ENCODE peak calls at places on chromosomes 4 and X, in six cellular contexts. R, K, H, T, J and N are unnamed samples.

GRCh38 chrX:11970935-11971334 is 167.3 kb upstream of the FRMPD4 start:
- DNase-seq in J (no peak), R (no peak), K (no peak), H (no peak), T (no peak), N (no peak)

GRCh38 chr4:15013585-15013984 is 11.3 kb downstream of the CPEB2 start:
- DNase-seq in T (no peak), K (no peak), R (no peak), J (no peak), H (no peak), N (no peak)

GRCh38 chr4:7332216-7333023 is 102.3 kb downstream of the PSAPL1 start:
- DNase-seq in T (no peak), R (no peak), J (no peak), H (no peak), K (no peak), N (no peak)

GRCh38 chr4:138981930-138982390 is 33.6 kb upstream of the NOCT start:
- DNase-seq in K (peak; percentile 59), T (no peak), J (no peak), R (no peak), H (no peak), N (no peak)

GRCh38 chr4:140703463-140703862 is 52.7 kb downstream of the TBC1D9 start:
- DNase-seq in T (no peak), H (no peak), J (no peak), R (no peak), K (no peak), N (no peak)

GRCh38 chr4:8709729-8710360 is 117.3 kb downstream of the CPZ start:
- DNase-seq in H (no peak), J (no peak), T (no peak), R (peak; percentile 30), K (no peak), N (peak; percentile 14)

GRCh38 chr4:28444886-28445496 is 1584.3 kb downstream of the STIM2 start:
- DNase-seq in K (no peak), H (no peak), J (peak; percentile 16), T (no peak), R (no peak), N (no peak)

GRCh38 chr4:7995135-7995534 is 55.5 kb upstream of the AFAP1 start:
- DNase-seq in H (no peak), K (no peak), J (no peak), T (no peak), R (no peak), N (no peak)

GRCh38 chr4:183987529-183987946 is 82.4 kb downstream of the STOX2 start:
- DNase-seq in R (peak; percentile 64), J (peak; percentile 89), T (peak; percentile 26), K (peak; percentile 51), H (peak; percentile 63), N (no peak)

GRCh38 chr4:132071815-132072214 is 1077.3 kb upstream of the PCDH10 start:
- DNase-seq in R (no peak), T (no peak), H (no peak), K (no peak), J (no peak), N (no peak)

GRCh38 chr4:132076829-132077228 is 1072.3 kb upstream of the PCDH10 start:
- DNase-seq in T (no peak), H (no peak), R (no peak), K (no peak), J (no peak), N (no peak)
- TF ChIP-seq CTCF in T (no peak), H (no peak), R (no peak), K (no peak), J (peak; percentile 58), N (no peak)

GRCh38 chr4:68577590-68577989 is 1.5 kb upstream of the UGT2B17 start:
- DNase-seq in R (no peak), J (no peak), K (no peak), H (no peak), T (no peak), N (no peak)
- TF ChIP-seq CTCF in R (no peak), J (no peak), K (no peak), H (no peak), T (no peak), N (no peak)

GRCh38 chr4:82287720-82288119 is 86.1 kb downstream of the HNRNPD start:
- DNase-seq in T (no peak), J (no peak), K (no peak), H (no peak), R (no peak), N (no peak)

GRCh38 chr4:82282875-82283274 is 90.9 kb downstream of the HNRNPD start:
- DNase-seq in K (no peak), H (no peak), R (no peak), T (no peak), J (no peak), N (no peak)

GRCh38 chr4:82284475-82284857 is 89.3 kb downstream of the HNRNPD start:
- DNase-seq in J (no peak), R (no peak), T (no peak), K (no peak), H (peak; percentile 4), N (no peak)

DNA sequence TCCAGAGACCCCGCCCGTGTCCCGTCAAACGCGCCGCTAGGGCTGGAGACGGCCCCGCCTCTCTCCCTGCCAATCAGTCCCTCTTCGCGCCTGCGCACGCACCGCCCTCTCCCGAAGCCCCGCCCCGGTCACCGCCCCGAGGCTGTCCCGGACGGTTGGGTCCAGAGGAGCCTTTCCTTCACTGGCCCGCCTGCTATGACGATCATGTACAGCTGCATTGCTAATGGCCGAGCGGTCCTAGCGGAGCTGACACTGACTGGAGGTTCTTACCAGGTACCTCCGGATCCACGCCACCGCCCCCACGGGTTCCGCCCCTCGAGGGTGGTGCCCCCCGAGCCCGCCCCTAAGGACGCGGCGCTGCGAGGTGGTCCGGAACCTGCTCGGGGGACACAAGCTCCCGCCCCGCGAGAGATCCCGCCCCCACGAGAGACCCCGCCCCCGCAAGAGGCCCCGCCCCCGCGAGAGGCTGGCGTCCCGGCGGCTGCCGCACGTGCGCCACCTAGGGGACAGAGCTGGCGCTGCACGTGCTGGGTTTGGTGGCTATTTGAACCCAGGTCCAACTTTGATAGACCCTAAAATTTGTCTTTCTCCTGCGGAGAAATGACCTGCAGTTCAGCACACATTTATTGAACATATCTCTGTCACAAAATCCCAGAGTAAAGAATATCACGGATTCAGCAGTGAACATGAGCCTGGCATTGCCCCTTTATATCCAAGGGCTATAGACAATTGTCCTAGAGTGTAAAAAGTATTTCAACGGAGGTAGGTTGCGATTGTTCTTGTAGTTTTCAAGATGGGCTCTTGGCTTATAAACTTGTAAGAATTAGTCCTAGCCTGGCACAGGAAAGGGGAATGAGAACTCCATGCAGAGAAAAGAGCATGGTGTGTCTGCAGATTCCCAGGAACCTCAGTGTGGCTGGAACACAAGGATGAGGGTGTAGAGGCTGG is 88.7 kb downstream of the HNRNPD start:
- DNase-seq in K (peak; percentile 100), J (peak; percentile 99), H (peak; percentile 99), R (peak; percentile 100), T (peak; percentile 85), N (peak; percentile 100)
- TF ChIP-seq CTCF in K (peak; percentile 63), J (peak; percentile 75), H (peak; percentile 95), R (peak; percentile 92), T (peak; percentile 68), N (peak; percentile 99)

DNA sequence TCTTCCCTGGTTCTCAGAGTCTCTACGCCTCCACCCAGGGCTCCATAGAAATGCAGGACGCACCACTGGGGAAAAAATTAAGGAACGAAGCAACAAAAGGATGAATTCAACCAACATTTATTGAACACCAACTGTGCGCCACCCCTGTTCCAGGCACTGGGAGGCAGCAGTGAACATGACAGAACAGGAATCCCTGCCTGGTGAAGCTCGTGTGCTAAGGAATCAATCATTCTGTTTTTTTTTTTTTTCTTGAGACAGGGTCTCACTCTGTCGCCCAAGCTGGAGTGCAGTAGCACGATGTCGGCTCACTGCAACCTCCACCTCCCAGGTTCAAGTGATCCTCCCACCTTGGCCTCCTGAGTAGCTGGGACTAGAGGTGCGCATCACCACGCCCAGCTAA is 1.9 kb upstream of the FTSJ1 start:
- DNase-seq in J (peak; percentile 27), T (no peak), R (no peak), H (no peak), K (no peak), N (no peak)
- TF ChIP-seq CTCF in J (peak; percentile 35), T (no peak), R (no peak), H (peak; percentile 37), K (no peak), N (no peak)

GRCh38 chr4:186168750-186169149 is 22.6 kb upstream of the CYP4V2 start:
- DNase-seq in J (no peak), T (no peak), H (no peak), R (no peak), K (no peak), N (no peak)

GRCh38 chr4:186170966-186171365 is 20.4 kb upstream of the CYP4V2 start:
- DNase-seq in J (no peak), R (no peak), T (no peak), K (no peak), H (no peak), N (no peak)

GRCh38 chr4:186172551-186172950 is 18.8 kb upstream of the CYP4V2 start:
- DNase-seq in R (no peak), J (no peak), K (no peak), H (no peak), T (no peak), N (no peak)

GRCh38 chr4:186169333-186169941 is 21.9 kb upstream of the CYP4V2 start:
- DNase-seq in J (no peak), R (no peak), T (no peak), K (no peak), H (no peak), N (no peak)

GRCh38 chr4:186169942-186170802 is 21.2 kb upstream of the CYP4V2 start:
- DNase-seq in K (no peak), R (no peak), T (no peak), J (no peak), H (no peak), N (no peak)
- TF ChIP-seq CTCF in K (no peak), R (peak; percentile 16), T (no peak), J (peak; percentile 19), H (peak; percentile 12), N (no peak)

DNA sequence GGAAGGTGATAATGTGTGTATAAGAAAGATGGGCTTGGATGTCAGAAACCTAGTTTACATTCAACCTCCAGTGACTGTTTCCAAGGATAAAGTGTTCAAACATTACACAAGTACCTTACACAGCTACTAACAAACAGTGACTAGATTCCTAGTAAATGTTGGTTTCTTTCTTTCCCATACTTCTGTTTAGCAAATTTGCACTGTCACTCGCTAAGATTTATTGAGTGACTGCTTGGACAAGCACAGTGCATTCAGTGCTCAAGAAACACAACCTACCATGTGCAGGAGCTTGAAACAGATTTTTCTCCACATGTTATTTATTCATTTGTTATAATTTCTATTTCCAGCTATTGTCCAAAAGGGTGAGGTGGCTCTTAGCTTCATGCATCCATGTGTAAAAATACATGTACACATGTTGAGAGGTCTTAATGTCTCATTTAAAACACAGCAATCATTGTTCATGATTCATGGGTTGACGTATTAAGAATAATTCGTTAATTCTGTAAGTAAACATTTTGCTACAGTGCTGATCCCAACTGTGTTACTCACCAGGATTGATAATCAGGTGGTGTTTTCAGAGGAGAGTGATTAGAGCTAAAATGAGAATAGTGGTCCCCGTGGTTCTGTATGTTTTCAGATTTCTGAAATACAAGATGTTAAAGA is 153.0 kb downstream of the DCLK2 start:
- DNase-seq in J (no peak), H (no peak), K (no peak), R (no peak), T (no peak), N (no peak)
- TF ChIP-seq CTCF in J (no peak), H (no peak), K (no peak), R (no peak), T (no peak), N (no peak)